ENCODE peak calls at places on chromosomes 12 and 14, in ten cellular contexts. One of them, this sample, is unnamed.

GRCh38 chr12:109719123-109720022 is 5.7 kb downstream of the FAM222A start:
- DNase-seq in SHP77 treated with DMSO at 0.1 percent for 48 hours: no peak
- DNase-seq in nephron progenitor cell: no peak
- DNase-seq in EH: peak
- DNase-seq in hippocampal formation: no peak
- DNase-seq in GDM1: no peak
- DNase-seq in stimulated activated naive CD8-positive, alpha-beta T cell treated with anti-CD3 and anti-CD28 coated beads, Interleukin-15, amount 100 ng/mL, for 72 hours: no peak
- DNase-seq in GM03348: no peak
- DNase-seq in iris pigment epithelial cell: no peak
- DNase-seq in SK-N-SH: peak
- DNase-seq in this sample: no peak

GRCh38 chr12:12356886-12357696 is at the start of gene BORCS5:
- DNase-seq in SHP77 treated with DMSO at 0.1 percent for 48 hours: peak
- DNase-seq in GDM1: peak
- DNase-seq in hippocampal formation: peak
- DNase-seq in SK-N-SH: peak
- DNase-seq in iris pigment epithelial cell: peak
- DNase-seq in nephron progenitor cell: peak
- DNase-seq in stimulated activated naive CD8-positive, alpha-beta T cell treated with anti-CD3 and anti-CD28 coated beads, Interleukin-15, amount 100 ng/mL, for 72 hours: peak
- DNase-seq in GM03348: peak
- DNase-seq in EH: peak
- DNase-seq in this sample: peak

GRCh38 chr12:54858562-54858961 is 4.2 kb downstream of the MUCL1 start:
- DNase-seq in GDM1: no peak
- DNase-seq in EH: no peak
- DNase-seq in nephron progenitor cell: no peak
- DNase-seq in SHP77 treated with DMSO at 0.1 percent for 48 hours: no peak
- DNase-seq in iris pigment epithelial cell: no peak
- DNase-seq in hippocampal formation: no peak
- DNase-seq in GM03348: no peak
- DNase-seq in SK-N-SH: no peak
- DNase-seq in stimulated activated naive CD8-positive, alpha-beta T cell treated with anti-CD3 and anti-CD28 coated beads, Interleukin-15, amount 100 ng/mL, for 72 hours: no peak
- DNase-seq in this sample: no peak

GRCh38 chr12:104859144-104859543 is 98.9 kb downstream of the SLC41A2 start:
- DNase-seq in stimulated activated naive CD8-positive, alpha-beta T cell treated with anti-CD3 and anti-CD28 coated beads, Interleukin-15, amount 100 ng/mL, for 72 hours: no peak
- DNase-seq in SHP77 treated with DMSO at 0.1 percent for 48 hours: no peak
- DNase-seq in hippocampal formation: no peak
- DNase-seq in SK-N-SH: no peak
- DNase-seq in nephron progenitor cell: no peak
- DNase-seq in iris pigment epithelial cell: peak
- DNase-seq in EH: peak
- DNase-seq in GM03348: peak
- DNase-seq in GDM1: no peak
- DNase-seq in this sample: no peak

GRCh38 chr14:64758025-64758521 is 53.8 kb downstream of the PLEKHG3 start:
- DNase-seq in EH: peak
- DNase-seq in GDM1: no peak
- DNase-seq in nephron progenitor cell: no peak
- DNase-seq in SHP77 treated with DMSO at 0.1 percent for 48 hours: no peak
- DNase-seq in stimulated activated naive CD8-positive, alpha-beta T cell treated with anti-CD3 and anti-CD28 coated beads, Interleukin-15, amount 100 ng/mL, for 72 hours: no peak
- DNase-seq in SK-N-SH: no peak
- DNase-seq in hippocampal formation: no peak
- DNase-seq in GM03348: no peak
- DNase-seq in iris pigment epithelial cell: peak
- DNase-seq in this sample: peak

GRCh38 chr12:72271741-72272661 is at the start of gene TRHDE:
- DNase-seq in GM03348: peak
- DNase-seq in SK-N-SH: peak
- DNase-seq in stimulated activated naive CD8-positive, alpha-beta T cell treated with anti-CD3 and anti-CD28 coated beads, Interleukin-15, amount 100 ng/mL, for 72 hours: no peak
- DNase-seq in nephron progenitor cell: peak
- DNase-seq in iris pigment epithelial cell: peak
- DNase-seq in SHP77 treated with DMSO at 0.1 percent for 48 hours: peak
- DNase-seq in GDM1: no peak
- DNase-seq in EH: peak
- DNase-seq in hippocampal formation: no peak
- DNase-seq in this sample: no peak

GRCh38 chr12:104377507-104377812 is 73.9 kb downstream of the EID3 start:
- DNase-seq in GM03348: no peak
- DNase-seq in nephron progenitor cell: no peak
- DNase-seq in iris pigment epithelial cell: no peak
- DNase-seq in hippocampal formation: no peak
- DNase-seq in stimulated activated naive CD8-positive, alpha-beta T cell treated with anti-CD3 and anti-CD28 coated beads, Interleukin-15, amount 100 ng/mL, for 72 hours: no peak
- DNase-seq in SK-N-SH: no peak
- DNase-seq in GDM1: no peak
- DNase-seq in EH: no peak
- DNase-seq in SHP77 treated with DMSO at 0.1 percent for 48 hours: no peak
- DNase-seq in this sample: no peak

GRCh38 chr12:46368138-46368537 is 4.4 kb downstream of the SLC38A2 start:
- DNase-seq in GDM1: no peak
- DNase-seq in nephron progenitor cell: no peak
- DNase-seq in EH: peak
- DNase-seq in SK-N-SH: no peak
- DNase-seq in hippocampal formation: no peak
- DNase-seq in SHP77 treated with DMSO at 0.1 percent for 48 hours: no peak
- DNase-seq in stimulated activated naive CD8-positive, alpha-beta T cell treated with anti-CD3 and anti-CD28 coated beads, Interleukin-15, amount 100 ng/mL, for 72 hours: no peak
- DNase-seq in GM03348: no peak
- DNase-seq in iris pigment epithelial cell: no peak
- DNase-seq in this sample: no peak

GRCh38 chr12:109377139-109377685 is 29.5 kb downstream of the MYO1H start:
- DNase-seq in nephron progenitor cell: no peak
- DNase-seq in GM03348: no peak
- DNase-seq in GDM1: no peak
- DNase-seq in EH: no peak
- DNase-seq in iris pigment epithelial cell: no peak
- DNase-seq in SK-N-SH: no peak
- DNase-seq in SHP77 treated with DMSO at 0.1 percent for 48 hours: no peak
- DNase-seq in stimulated activated naive CD8-positive, alpha-beta T cell treated with anti-CD3 and anti-CD28 coated beads, Interleukin-15, amount 100 ng/mL, for 72 hours: no peak
- DNase-seq in hippocampal formation: no peak
- DNase-seq in this sample: no peak

GRCh38 chr14:94485944-94486841 is 10.2 kb upstream of the SERPINA9 start:
- DNase-seq in GM03348: peak
- DNase-seq in stimulated activated naive CD8-positive, alpha-beta T cell treated with anti-CD3 and anti-CD28 coated beads, Interleukin-15, amount 100 ng/mL, for 72 hours: peak
- DNase-seq in iris pigment epithelial cell: peak
- DNase-seq in nephron progenitor cell: peak
- DNase-seq in SK-N-SH: peak
- DNase-seq in GDM1: no peak
- DNase-seq in hippocampal formation: peak
- DNase-seq in EH: peak
- DNase-seq in SHP77 treated with DMSO at 0.1 percent for 48 hours: no peak
- DNase-seq in this sample: peak

GRCh38 chr14:59189281-59189821 is 884 bp downstream of the DAAM1 start:
- DNase-seq in iris pigment epithelial cell: peak
- DNase-seq in GM03348: peak
- DNase-seq in stimulated activated naive CD8-positive, alpha-beta T cell treated with anti-CD3 and anti-CD28 coated beads, Interleukin-15, amount 100 ng/mL, for 72 hours: peak
- DNase-seq in SHP77 treated with DMSO at 0.1 percent for 48 hours: no peak
- DNase-seq in EH: no peak
- DNase-seq in SK-N-SH: peak
- DNase-seq in nephron progenitor cell: no peak
- DNase-seq in GDM1: no peak
- DNase-seq in hippocampal formation: no peak
- DNase-seq in this sample: peak

GRCh38 chr12:18428416-18428815 is 167.1 kb downstream of the PIK3C2G start:
- DNase-seq in stimulated activated naive CD8-positive, alpha-beta T cell treated with anti-CD3 and anti-CD28 coated beads, Interleukin-15, amount 100 ng/mL, for 72 hours: no peak
- DNase-seq in SHP77 treated with DMSO at 0.1 percent for 48 hours: no peak
- DNase-seq in GDM1: no peak
- DNase-seq in GM03348: no peak
- DNase-seq in iris pigment epithelial cell: peak
- DNase-seq in EH: no peak
- DNase-seq in SK-N-SH: no peak
- DNase-seq in nephron progenitor cell: no peak
- DNase-seq in hippocampal formation: no peak
- DNase-seq in this sample: no peak

GRCh38 chr14:71753126-71753830 is 179.0 kb upstream of the RGS6 start:
- DNase-seq in iris pigment epithelial cell: peak
- DNase-seq in nephron progenitor cell: peak
- DNase-seq in hippocampal formation: peak
- DNase-seq in stimulated activated naive CD8-positive, alpha-beta T cell treated with anti-CD3 and anti-CD28 coated beads, Interleukin-15, amount 100 ng/mL, for 72 hours: peak
- DNase-seq in GM03348: peak
- DNase-seq in GDM1: peak
- DNase-seq in SHP77 treated with DMSO at 0.1 percent for 48 hours: peak
- DNase-seq in SK-N-SH: peak
- DNase-seq in EH: peak
- DNase-seq in this sample: peak

GRCh38 chr14:71451501-71451900 is 480.7 kb upstream of the RGS6 start:
- DNase-seq in GDM1: no peak
- DNase-seq in SHP77 treated with DMSO at 0.1 percent for 48 hours: no peak
- DNase-seq in GM03348: no peak
- DNase-seq in stimulated activated naive CD8-positive, alpha-beta T cell treated with anti-CD3 and anti-CD28 coated beads, Interleukin-15, amount 100 ng/mL, for 72 hours: no peak
- DNase-seq in nephron progenitor cell: no peak
- DNase-seq in hippocampal formation: no peak
- DNase-seq in iris pigment epithelial cell: no peak
- DNase-seq in SK-N-SH: no peak
- DNase-seq in EH: no peak
- DNase-seq in this sample: no peak

GRCh38 chr12:3492868-3493224 is 1.8 kb downstream of the PRMT8 start:
- DNase-seq in hippocampal formation: no peak
- DNase-seq in iris pigment epithelial cell: no peak
- DNase-seq in SK-N-SH: no peak
- DNase-seq in GM03348: no peak
- DNase-seq in nephron progenitor cell: no peak
- DNase-seq in GDM1: no peak
- DNase-seq in stimulated activated naive CD8-positive, alpha-beta T cell treated with anti-CD3 and anti-CD28 coated beads, Interleukin-15, amount 100 ng/mL, for 72 hours: no peak
- DNase-seq in EH: no peak
- DNase-seq in SHP77 treated with DMSO at 0.1 percent for 48 hours: no peak
- DNase-seq in this sample: no peak

GRCh38 chr12:111792155-111792876 is 25.6 kb downstream of the ALDH2 start:
- DNase-seq in SK-N-SH: no peak
- DNase-seq in EH: peak
- DNase-seq in iris pigment epithelial cell: peak
- DNase-seq in nephron progenitor cell: no peak
- DNase-seq in hippocampal formation: no peak
- DNase-seq in stimulated activated naive CD8-positive, alpha-beta T cell treated with anti-CD3 and anti-CD28 coated beads, Interleukin-15, amount 100 ng/mL, for 72 hours: no peak
- DNase-seq in GM03348: no peak
- DNase-seq in SHP77 treated with DMSO at 0.1 percent for 48 hours: no peak
- DNase-seq in GDM1: no peak
- DNase-seq in this sample: no peak

GRCh38 chr12:9925746-9926393 is 6.3 kb downstream of the CLEC2A start:
- DNase-seq in stimulated activated naive CD8-positive, alpha-beta T cell treated with anti-CD3 and anti-CD28 coated beads, Interleukin-15, amount 100 ng/mL, for 72 hours: no peak
- DNase-seq in SHP77 treated with DMSO at 0.1 percent for 48 hours: no peak
- DNase-seq in GM03348: peak
- DNase-seq in SK-N-SH: peak
- DNase-seq in hippocampal formation: no peak
- DNase-seq in nephron progenitor cell: no peak
- DNase-seq in EH: peak
- DNase-seq in iris pigment epithelial cell: peak
- DNase-seq in GDM1: peak
- DNase-seq in this sample: peak

GRCh38 chr12:132638541-132639408 is 20.2 kb downstream of the P2RX2 start:
- DNase-seq in GDM1: no peak
- DNase-seq in SK-N-SH: peak
- DNase-seq in SHP77 treated with DMSO at 0.1 percent for 48 hours: peak
- DNase-seq in iris pigment epithelial cell: peak
- DNase-seq in stimulated activated naive CD8-positive, alpha-beta T cell treated with anti-CD3 and anti-CD28 coated beads, Interleukin-15, amount 100 ng/mL, for 72 hours: no peak
- DNase-seq in hippocampal formation: no peak
- DNase-seq in nephron progenitor cell: peak
- DNase-seq in GM03348: peak
- DNase-seq in EH: peak
- DNase-seq in this sample: no peak

GRCh38 chr12:46442239-46442638 is 69.7 kb upstream of the SLC38A2 start:
- DNase-seq in iris pigment epithelial cell: peak
- DNase-seq in EH: peak
- DNase-seq in SK-N-SH: no peak
- DNase-seq in hippocampal formation: no peak
- DNase-seq in GDM1: no peak
- DNase-seq in nephron progenitor cell: no peak
- DNase-seq in SHP77 treated with DMSO at 0.1 percent for 48 hours: no peak
- DNase-seq in stimulated activated naive CD8-positive, alpha-beta T cell treated with anti-CD3 and anti-CD28 coated beads, Interleukin-15, amount 100 ng/mL, for 72 hours: no peak
- DNase-seq in GM03348: peak
- DNase-seq in this sample: no peak

GRCh38 chr12:51323966-51324895 is at the start of gene BIN2:
- DNase-seq in EH: no peak
- DNase-seq in GDM1: peak
- DNase-seq in hippocampal formation: peak
- DNase-seq in stimulated activated naive CD8-positive, alpha-beta T cell treated with anti-CD3 and anti-CD28 coated beads, Interleukin-15, amount 100 ng/mL, for 72 hours: peak
- DNase-seq in SK-N-SH: no peak
- DNase-seq in iris pigment epithelial cell: no peak
- DNase-seq in SHP77 treated with DMSO at 0.1 percent for 48 hours: no peak
- DNase-seq in nephron progenitor cell: no peak
- DNase-seq in GM03348: no peak
- DNase-seq in this sample: peak

GRCh38 chr14:69619007-69619406 is 7.6 kb downstream of the SUSD6 start:
- DNase-seq in iris pigment epithelial cell: no peak
- DNase-seq in EH: peak
- DNase-seq in GM03348: peak
- DNase-seq in stimulated activated naive CD8-positive, alpha-beta T cell treated with anti-CD3 and anti-CD28 coated beads, Interleukin-15, amount 100 ng/mL, for 72 hours: no peak
- DNase-seq in hippocampal formation: no peak
- DNase-seq in nephron progenitor cell: no peak
- DNase-seq in GDM1: no peak
- DNase-seq in SK-N-SH: no peak
- DNase-seq in SHP77 treated with DMSO at 0.1 percent for 48 hours: no peak
- DNase-seq in this sample: no peak

GRCh38 chr14:73878436-73878835 is 8.2 kb upstream of the ZNF410 start:
- DNase-seq in GDM1: no peak
- DNase-seq in EH: peak
- DNase-seq in nephron progenitor cell: no peak
- DNase-seq in GM03348: no peak
- DNase-seq in stimulated activated naive CD8-positive, alpha-beta T cell treated with anti-CD3 and anti-CD28 coated beads, Interleukin-15, amount 100 ng/mL, for 72 hours: no peak
- DNase-seq in iris pigment epithelial cell: peak
- DNase-seq in SK-N-SH: no peak
- DNase-seq in SHP77 treated with DMSO at 0.1 percent for 48 hours: no peak
- DNase-seq in hippocampal formation: no peak
- DNase-seq in this sample: no peak

GRCh38 chr12:77572371-77572770 is 258.3 kb upstream of the NAV3 start:
- DNase-seq in stimulated activated naive CD8-positive, alpha-beta T cell treated with anti-CD3 and anti-CD28 coated beads, Interleukin-15, amount 100 ng/mL, for 72 hours: no peak
- DNase-seq in SK-N-SH: no peak
- DNase-seq in iris pigment epithelial cell: no peak
- DNase-seq in nephron progenitor cell: no peak
- DNase-seq in hippocampal formation: no peak
- DNase-seq in GDM1: no peak
- DNase-seq in GM03348: no peak
- DNase-seq in SHP77 treated with DMSO at 0.1 percent for 48 hours: no peak
- DNase-seq in EH: no peak
- DNase-seq in this sample: no peak

GRCh38 chr12:46304080-46304479 is 35.2 kb upstream of the SLC38A1 start:
- DNase-seq in SHP77 treated with DMSO at 0.1 percent for 48 hours: no peak
- DNase-seq in EH: peak
- DNase-seq in hippocampal formation: no peak
- DNase-seq in GDM1: no peak
- DNase-seq in iris pigment epithelial cell: no peak
- DNase-seq in nephron progenitor cell: no peak
- DNase-seq in GM03348: no peak
- DNase-seq in stimulated activated naive CD8-positive, alpha-beta T cell treated with anti-CD3 and anti-CD28 coated beads, Interleukin-15, amount 100 ng/mL, for 72 hours: no peak
- DNase-seq in SK-N-SH: no peak
- DNase-seq in this sample: no peak

GRCh38 chr12:51080136-51080535 is 3.3 kb downstream of the CSRNP2 start:
- DNase-seq in GDM1: no peak
- DNase-seq in nephron progenitor cell: no peak
- DNase-seq in SHP77 treated with DMSO at 0.1 percent for 48 hours: no peak
- DNase-seq in EH: no peak
- DNase-seq in SK-N-SH: no peak
- DNase-seq in GM03348: no peak
- DNase-seq in stimulated activated naive CD8-positive, alpha-beta T cell treated with anti-CD3 and anti-CD28 coated beads, Interleukin-15, amount 100 ng/mL, for 72 hours: no peak
- DNase-seq in iris pigment epithelial cell: no peak
- DNase-seq in hippocampal formation: no peak
- DNase-seq in this sample: no peak

GRCh38 chr14:75885829-75886228 is 96.0 kb downstream of the TGFB3 start:
- DNase-seq in stimulated activated naive CD8-positive, alpha-beta T cell treated with anti-CD3 and anti-CD28 coated beads, Interleukin-15, amount 100 ng/mL, for 72 hours: no peak
- DNase-seq in nephron progenitor cell: no peak
- DNase-seq in EH: peak
- DNase-seq in iris pigment epithelial cell: peak
- DNase-seq in SHP77 treated with DMSO at 0.1 percent for 48 hours: no peak
- DNase-seq in GDM1: no peak
- DNase-seq in GM03348: peak
- DNase-seq in SK-N-SH: no peak
- DNase-seq in hippocampal formation: no peak
- DNase-seq in this sample: no peak

GRCh38 chr14:68791078-68791983 is 1.5 kb downstream of the ZFP36L1 start:
- DNase-seq in stimulated activated naive CD8-positive, alpha-beta T cell treated with anti-CD3 and anti-CD28 coated beads, Interleukin-15, amount 100 ng/mL, for 72 hours: peak
- DNase-seq in GDM1: no peak
- DNase-seq in iris pigment epithelial cell: peak
- DNase-seq in nephron progenitor cell: no peak
- DNase-seq in hippocampal formation: no peak
- DNase-seq in GM03348: peak
- DNase-seq in SK-N-SH: no peak
- DNase-seq in SHP77 treated with DMSO at 0.1 percent for 48 hours: no peak
- DNase-seq in EH: peak
- DNase-seq in this sample: no peak

GRCh38 chr12:98274430-98275130 is 240.8 kb upstream of the TMPO start:
- DNase-seq in iris pigment epithelial cell: no peak
- DNase-seq in SK-N-SH: no peak
- DNase-seq in GDM1: no peak
- DNase-seq in hippocampal formation: no peak
- DNase-seq in stimulated activated naive CD8-positive, alpha-beta T cell treated with anti-CD3 and anti-CD28 coated beads, Interleukin-15, amount 100 ng/mL, for 72 hours: no peak
- DNase-seq in EH: no peak
- DNase-seq in SHP77 treated with DMSO at 0.1 percent for 48 hours: no peak
- DNase-seq in GM03348: no peak
- DNase-seq in nephron progenitor cell: no peak
- DNase-seq in this sample: no peak